ENCODE peak calls at places on chromosome 19, in nine cellular contexts. A, U, W, F, M, K, R, O and J are unnamed samples.
A peak's percentile ranks its signal among the peaks of the same experiment; 100 is the strongest.

GRCh38 chr19:17721821-17722220 is 2.5 kb downstream of the MAP1S start:
- DNase-seq in R (no peak), O (no peak), A (no peak), M (no peak), K (no peak), W (no peak), F (peak; percentile 52), U (no peak), J (no peak)

GRCh38 chr19:39110263-39110967 is 15.2 kb upstream of the PAK4 start:
- DNase-seq in K (peak; percentile 70), W (peak; percentile 76), F (peak; percentile 47), R (peak; percentile 69), O (peak; percentile 87), A (peak; percentile 61), U (no peak), M (peak; percentile 58), J (peak; percentile 74)

GRCh38 chr19:19591133-19591825 is 27.2 kb downstream of the PBX4 start:
- DNase-seq in A (peak; percentile 56), M (peak; percentile 63), F (peak; percentile 60), O (no peak), W (peak; percentile 75), R (peak; percentile 72), K (no peak), U (peak; percentile 94), J (peak; percentile 34)

GRCh38 chr19:347946-348861 is 3.6 kb upstream of the MIER2 start:
- DNase-seq in R (peak; percentile 56), A (no peak), O (peak; percentile 29), K (no peak), W (no peak), F (no peak), U (peak; percentile 15), M (no peak), J (peak; percentile 31)

GRCh38 chr19:19217110-19217509 is 5.4 kb downstream of the NCAN start:
- DNase-seq in R (peak; percentile 77), M (no peak), K (no peak), A (no peak), O (no peak), F (no peak), U (peak; percentile 20), W (no peak), J (no peak)

GRCh38 chr19:55720801-55721200 is 17.4 kb downstream of the NLRP9 start:
- DNase-seq in O (no peak), R (no peak), W (no peak), A (no peak), F (no peak), M (no peak), K (no peak), U (no peak), J (no peak)

GRCh38 chr19:34319230-34319585 is 45.8 kb upstream of the GPI start:
- DNase-seq in K (no peak), A (no peak), U (no peak), W (no peak), F (no peak), R (peak; percentile 99), M (no peak), O (no peak), J (no peak)

GRCh38 chr19:676343-677105 is at the start of gene FSTL3:
- DNase-seq in K (no peak), O (no peak), A (no peak), R (peak; percentile 66), F (no peak), M (no peak), W (peak; percentile 77), U (peak; percentile 37), J (peak; percentile 52)

GRCh38 chr19:58338825-58339558 is 12.2 kb downstream of the ZSCAN22 start:
- DNase-seq in M (no peak), R (no peak), W (no peak), F (no peak), U (peak; percentile 17), O (no peak), K (no peak), A (no peak), J (peak; percentile 55)

GRCh38 chr19:16085115-16085514 is 8.8 kb downstream of the TPM4 start:
- DNase-seq in M (no peak), U (no peak), R (no peak), W (no peak), O (no peak), K (no peak), F (no peak), A (no peak), J (no peak)

GRCh38 chr19:16113727-16114126 is 2.0 kb downstream of the RAB8A start:
- DNase-seq in R (no peak), W (no peak), M (no peak), K (no peak), F (no peak), A (no peak), O (no peak), U (no peak), J (no peak)

GRCh38 chr19:15441317-15441716 is 8.4 kb downstream of the WIZ start:
- DNase-seq in A (no peak), F (no peak), M (no peak), K (no peak), U (no peak), R (peak; percentile 26), W (no peak), O (no peak), J (no peak)

GRCh38 chr19:17718988-17719711 is at the start of gene MAP1S:
- DNase-seq in R (peak; percentile 56), F (peak; percentile 56), M (peak; percentile 64), W (peak; percentile 84), K (peak; percentile 68), A (peak; percentile 47), U (peak; percentile 44), O (peak; percentile 91), J (peak; percentile 96)

GRCh38 chr19:9431475-9431874 is 3.9 kb downstream of the ZNF266 start:
- DNase-seq in K (peak; percentile 27), F (no peak), M (no peak), A (peak; percentile 3), W (peak; percentile 19), U (no peak), O (no peak), R (peak; percentile 27), J (peak; percentile 58)

GRCh38 chr19:43362179-43362578 is 8.7 kb downstream of the CD177 start:
- DNase-seq in M (no peak), K (no peak), A (no peak), U (peak; percentile 61), R (no peak), F (no peak), W (no peak), O (no peak), J (no peak)

GRCh38 chr19:11410682-11411081 is 8.4 kb downstream of the RGL3 start:
- DNase-seq in M (no peak), U (peak; percentile 52), A (no peak), W (no peak), O (no peak), K (no peak), F (no peak), R (peak; percentile 60), J (no peak)

GRCh38 chr19:19335408-19336158 is 15.0 kb downstream of the MAU2 start:
- DNase-seq in A (peak; percentile 91), F (no peak), K (no peak), U (no peak), R (no peak), W (no peak), M (no peak), O (no peak), J (no peak)

GRCh38 chr19:16575282-16575681 is 3.1 kb upstream of the SLC35E1 start:
- DNase-seq in U (no peak), F (no peak), K (no peak), M (no peak), R (no peak), O (no peak), W (no peak), A (no peak), J (no peak)

GRCh38 chr19:48987323-48987722 is 5.8 kb downstream of the GYS1 start:
- DNase-seq in R (no peak), M (no peak), F (no peak), A (no peak), O (no peak), W (no peak), U (no peak), K (no peak), J (no peak)

GRCh38 chr19:52941941-52942370 is 18.7 kb upstream of the ZNF888 start:
- DNase-seq in U (peak; percentile 23), F (no peak), K (peak; percentile 52), O (peak; percentile 85), W (peak; percentile 58), A (peak; percentile 27), M (peak; percentile 6), R (peak; percentile 71), J (peak; percentile 68)
- H3K27ac ChIP-seq in U (peak overlapping the region; percentile 76), F (peak overlapping the region; percentile 78), K (peak overlapping the region; percentile 74), O (peak overlapping the region; percentile 89), W (peak overlapping the region; percentile 90), A (peak overlapping the region; percentile 74), M (peak overlapping the region; percentile 74), R (peak overlapping the region; percentile 80), J (no peak overlapping the region)

GRCh38 chr19:42313840-42314755 is 989 bp downstream of the TMEM145 start:
- DNase-seq in R (no peak), F (no peak), M (no peak), U (no peak), W (no peak), K (no peak), O (no peak), A (no peak), J (no peak)

GRCh38 chr19:42311612-42312160 is 1.4 kb upstream of the TMEM145 start:
- DNase-seq in O (no peak), U (no peak), A (no peak), R (no peak), M (no peak), F (no peak), W (no peak), K (no peak), J (peak; percentile 45)

GRCh38 chr19:42315024-42315423 is 1.9 kb downstream of the TMEM145 start:
- DNase-seq in R (no peak), F (no peak), A (no peak), K (no peak), M (no peak), U (no peak), O (no peak), W (no peak), J (no peak)

GRCh38 chr19:42312370-42312769 is 739 bp upstream of the TMEM145 start:
- DNase-seq in K (no peak), R (no peak), M (no peak), W (no peak), F (no peak), A (no peak), U (no peak), O (no peak), J (no peak)

GRCh38 chr19:42313096-42313839 is at the start of gene TMEM145:
- DNase-seq in F (no peak), R (peak; percentile 35), O (no peak), A (peak; percentile 37), M (no peak), W (peak; percentile 80), U (peak; percentile 59), K (no peak), J (peak; percentile 84)
- H3K27ac ChIP-seq in F (no peak within 1 kb of the TSS), R (no peak within 1 kb of the TSS), O (no peak within 1 kb of the TSS), A (no peak within 1 kb of the TSS), M (no peak within 1 kb of the TSS), W (no peak within 1 kb of the TSS), U (no peak within 1 kb of the TSS), K (no peak within 1 kb of the TSS), J (no peak within 1 kb of the TSS)

GRCh38 chr19:41753936-41754529 is 1.3 kb upstream of the CEACAM6 start:
- DNase-seq in K (peak; percentile 86), M (peak; percentile 48), W (peak; percentile 36), F (peak; percentile 70), R (peak; percentile 50), O (peak; percentile 79), U (peak; percentile 3), A (peak; percentile 62), J (peak; percentile 27)
- H3K27ac ChIP-seq in K (no peak overlapping the region), M (no peak overlapping the region), W (no peak overlapping the region), F (peak overlapping the region; percentile 60), R (no peak overlapping the region), O (peak overlapping the region; percentile 28), U (no peak overlapping the region), A (no peak overlapping the region), J (no peak overlapping the region)

GRCh38 chr19:37999309-38000213 is 92.6 kb downstream of the SIPA1L3 start:
- DNase-seq in M (no peak), U (peak; percentile 100), A (no peak), F (no peak), O (no peak), W (no peak), K (no peak), R (peak; percentile 77), J (no peak)
- H3K27ac ChIP-seq in M (no peak overlapping the region), U (peak overlapping the region; percentile 91), A (peak overlapping the region; percentile 55), F (peak overlapping the region; percentile 77), O (peak overlapping the region; percentile 26), W (no peak overlapping the region), K (no peak overlapping the region), R (no peak overlapping the region), J (no peak overlapping the region)